ENCODE peak calls at places on chromosomes 11 and 22, in six cellular contexts. E is HFF-Myc, M is adrenal gland, A is foreskin fibroblast, Q is H1, X is AG04450. F is an unnamed sample.

GRCh38 chr22:47090591-47091240 is 328.3 kb downstream of the TBC1D22A start:
- DNase-seq in E (no peak), M (peak), A (peak), Q (no peak), X (peak), F (no peak)

GRCh38 chr22:48489551-48490512 is 1337.8 kb downstream of the BRD1 start:
- DNase-seq in E (no peak), M (no peak), A (no peak), Q (no peak), X (no peak), F (no peak)

GRCh38 chr11:128179049-128179448 is 408.3 kb downstream of the ETS1 start:
- DNase-seq in E (no peak), M (no peak), A (no peak), Q (no peak), X (no peak), F (no peak)

GRCh38 chr11:110429614-110430266 is at the start of gene FDX1:
- DNase-seq in E (no peak), M (peak), A (peak), Q (peak), X (peak), F (peak)

GRCh38 chr11:85947431-85948272 is 92.5 kb downstream of the CCDC83 start:
- DNase-seq in E (peak), M (peak), A (peak), Q (no peak), X (peak), F (no peak)

GRCh38 chr11:70270877-70271634 is 566 bp downstream of the PPFIA1 start:
- DNase-seq in E (no peak), M (peak), A (peak), Q (no peak), X (peak), F (peak)

GRCh38 chr22:25069758-25070461 is 117.4 kb downstream of the KIAA1671 start:
- DNase-seq in E (no peak), M (peak), A (no peak), Q (no peak), X (no peak), F (no peak)

GRCh38 chr11:15603208-15603607 is 488.5 kb downstream of the INSC start:
- DNase-seq in E (no peak), M (no peak), A (no peak), Q (no peak), X (no peak), F (no peak)

GRCh38 chr22:24686280-24686679 is 83.3 kb downstream of the GGT1 start:
- DNase-seq in E (no peak), M (no peak), A (no peak), Q (no peak), X (no peak), F (no peak)

GRCh38 chr22:39115976-39116621 is 19.1 kb downstream of the APOBEC3H start:
- DNase-seq in E (no peak), M (no peak), A (no peak), Q (no peak), X (no peak), F (no peak)

GRCh38 chr11:126163074-126163700 is 48.3 kb downstream of the RPUSD4 start:
- DNase-seq in E (peak), M (no peak), A (peak), Q (no peak), X (peak), F (no peak)

GRCh38 chr11:73152086-73152853 is 10.2 kb upstream of the FCHSD2 start:
- DNase-seq in E (no peak), M (no peak), A (no peak), Q (no peak), X (no peak), F (no peak)

GRCh38 chr11:19730373-19730772 is 17.7 kb downstream of the NAV2 start:
- DNase-seq in E (no peak), M (no peak), A (no peak), Q (no peak), X (no peak), F (no peak)

GRCh38 chr11:117502285-117502856 is 174.7 kb downstream of the CEP164 start:
- DNase-seq in E (no peak), M (no peak), A (no peak), Q (no peak), X (no peak), F (no peak)

GRCh38 chr22:44201556-44202129 is 20.9 kb downstream of the PARVG start:
- DNase-seq in E (no peak), M (peak), A (no peak), Q (no peak), X (no peak), F (no peak)

GRCh38 chr11:119975561-119976152 is 162.3 kb downstream of the TRIM29 start:
- DNase-seq in E (no peak), M (no peak), A (no peak), Q (peak), X (no peak), F (no peak)

GRCh38 chr11:13011366-13012036 is 2.4 kb downstream of the RASSF10 start:
- DNase-seq in E (no peak), M (no peak), A (no peak), Q (no peak), X (no peak), F (no peak)

GRCh38 chr11:101860694-101861371 is 54.0 kb upstream of the CEP126 start:
- DNase-seq in E (peak), M (peak), A (peak), Q (peak), X (no peak), F (no peak)

GRCh38 chr11:93329936-93330445 is 551 bp upstream of the DEUP1 start:
- DNase-seq in E (no peak), M (peak), A (no peak), Q (no peak), X (no peak), F (no peak)

GRCh38 chr22:25514436-25514835 is 50.0 kb upstream of the GRK3 start:
- DNase-seq in E (no peak), M (no peak), A (no peak), Q (no peak), X (no peak), F (no peak)

GRCh38 chr11:67484847-67485311 is 2.1 kb downstream of the AIP start:
- DNase-seq in E (no peak), M (no peak), A (no peak), Q (no peak), X (no peak), F (no peak)

GRCh38 chr11:116913000-116913399 is 75.6 kb upstream of the APOA1 start:
- DNase-seq in E (peak), M (no peak), A (peak), Q (no peak), X (peak), F (no peak)

GRCh38 chr22:49966716-49967332 is 6.3 kb downstream of the PIM3 start:
- DNase-seq in E (no peak), M (peak), A (peak), Q (no peak), X (no peak), F (peak)

GRCh38 chr22:47018010-47018910 is 255.8 kb downstream of the TBC1D22A start:
- DNase-seq in E (no peak), M (no peak), A (no peak), Q (no peak), X (no peak), F (no peak)

GRCh38 chr22:38768036-38768435 is 12.2 kb upstream of the SUN2 start:
- DNase-seq in E (no peak), M (no peak), A (no peak), Q (no peak), X (no peak), F (no peak)

GRCh38 chr11:369336-370018 is at the start of gene B4GALNT4:
- DNase-seq in E (no peak), M (peak), A (no peak), Q (no peak), X (no peak), F (no peak)

GRCh38 chr11:96103102-96103501 is 179.2 kb upstream of the MTMR2 start:
- DNase-seq in E (no peak), M (no peak), A (no peak), Q (no peak), X (no peak), F (no peak)

GRCh38 chr11:34460335-34460734 is 21.6 kb downstream of the CAT start:
- DNase-seq in E (no peak), M (no peak), A (no peak), Q (no peak), X (no peak), F (no peak)

GRCh38 chr11:100562102-100562501 is 125.0 kb upstream of the ARHGAP42 start:
- DNase-seq in E (peak), M (peak), A (peak), Q (no peak), X (peak), F (no peak)

GRCh38 chr11:35463211-35463810 is 44.0 kb upstream of the SLC1A2 start:
- DNase-seq in E (no peak), M (no peak), A (no peak), Q (no peak), X (no peak), F (no peak)

GRCh38 chr11:35466058-35466457 is 46.7 kb upstream of the SLC1A2 start:
- DNase-seq in E (no peak), M (no peak), A (no peak), Q (no peak), X (no peak), F (no peak)

GRCh38 chr11:35458846-35459245 is 39.5 kb upstream of the SLC1A2 start:
- DNase-seq in E (no peak), M (peak), A (no peak), Q (no peak), X (no peak), F (no peak)

GRCh38 chr11:35461917-35462316 is 42.6 kb upstream of the SLC1A2 start:
- DNase-seq in E (no peak), M (no peak), A (no peak), Q (no peak), X (no peak), F (no peak)

DNA sequence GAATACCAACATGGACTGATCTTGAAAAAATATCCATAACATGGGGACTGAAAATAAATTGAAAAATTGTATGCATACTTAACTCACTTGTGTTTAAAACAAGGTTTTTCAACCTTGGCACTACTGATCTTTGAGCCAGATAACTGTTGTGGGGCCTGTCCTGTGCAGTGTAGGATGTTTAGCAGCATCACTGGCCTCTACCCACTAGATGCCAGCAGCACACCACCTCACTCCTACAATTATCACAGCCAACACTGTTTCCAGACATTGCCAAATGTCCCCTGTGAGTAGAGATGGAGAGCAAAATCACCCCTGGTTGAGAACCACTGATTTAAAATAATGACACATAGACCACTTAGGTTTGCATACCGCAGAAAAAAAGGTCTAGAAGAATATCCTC is 45.0 kb upstream of the SLC1A2 start:
- DNase-seq in E (no peak), M (no peak), A (no peak), Q (no peak), X (no peak), F (no peak)
- TF ChIP-seq CTCF in E (peak), M (no peak), A (no peak), Q (peak), X (peak), F (peak)

GRCh38 chr11:130428692-130429681 is 578 bp upstream of the ADAMTS8 start:
- DNase-seq in E (no peak), M (no peak), A (no peak), Q (no peak), X (no peak), F (no peak)

GRCh38 chr11:130427049-130427388 is 1.4 kb downstream of the ADAMTS8 start:
- DNase-seq in E (no peak), M (no peak), A (no peak), Q (no peak), X (no peak), F (no peak)

GRCh38 chr11:130426223-130427048 is 2.0 kb downstream of the ADAMTS8 start:
- DNase-seq in E (no peak), M (no peak), A (no peak), Q (no peak), X (no peak), F (no peak)

GRCh38 chr11:130428271-130428670 is at the start of gene ADAMTS8:
- DNase-seq in E (no peak), M (no peak), A (no peak), Q (no peak), X (no peak), F (peak)

GRCh38 chr11:130427581-130428211 is 713 bp downstream of the ADAMTS8 start:
- DNase-seq in E (no peak), M (no peak), A (no peak), Q (no peak), X (no peak), F (peak)
- TF ChIP-seq CTCF in E (no peak), M (no peak), A (no peak), Q (no peak), X (peak), F (peak)

DNA sequence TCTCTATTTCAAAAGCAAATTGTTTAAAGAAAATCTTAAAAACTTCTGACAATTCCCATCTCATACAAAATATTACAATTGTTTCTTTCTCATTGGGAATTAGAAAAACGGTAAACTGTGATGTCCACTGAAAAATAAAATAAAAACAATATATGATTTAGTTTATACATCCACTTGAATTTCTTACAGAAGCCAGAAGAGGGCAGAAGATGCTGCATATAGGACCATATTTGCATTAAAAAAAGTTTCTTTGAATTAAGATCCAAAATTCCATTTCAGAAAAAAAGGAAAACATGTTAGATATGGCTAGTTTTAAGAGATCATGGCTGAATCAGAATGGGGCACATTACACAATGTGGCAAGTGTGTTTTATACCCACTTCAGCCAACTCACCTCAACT is 39.3 kb upstream of the LRRC4C start:
- DNase-seq in E (no peak), M (no peak), A (no peak), Q (no peak), X (no peak), F (no peak)
- TF ChIP-seq CTCF in E (no peak), M (no peak), A (no peak), Q (no peak), X (no peak), F (peak)

GRCh38 chr11:61972112-61972795 is 4.8 kb upstream of the FTH1 start:
- DNase-seq in E (no peak), M (no peak), A (no peak), Q (no peak), X (no peak), F (no peak)

GRCh38 chr11:61974766-61975631 is 7.6 kb upstream of the FTH1 start:
- DNase-seq in E (no peak), M (no peak), A (no peak), Q (no peak), X (no peak), F (no peak)

GRCh38 chr11:61975638-61976419 is 8.4 kb upstream of the FTH1 start:
- DNase-seq in E (no peak), M (no peak), A (no peak), Q (no peak), X (no peak), F (no peak)

GRCh38 chr11:61972796-61973602 is 5.6 kb upstream of the FTH1 start:
- DNase-seq in E (no peak), M (no peak), A (peak), Q (no peak), X (no peak), F (no peak)

DNA sequence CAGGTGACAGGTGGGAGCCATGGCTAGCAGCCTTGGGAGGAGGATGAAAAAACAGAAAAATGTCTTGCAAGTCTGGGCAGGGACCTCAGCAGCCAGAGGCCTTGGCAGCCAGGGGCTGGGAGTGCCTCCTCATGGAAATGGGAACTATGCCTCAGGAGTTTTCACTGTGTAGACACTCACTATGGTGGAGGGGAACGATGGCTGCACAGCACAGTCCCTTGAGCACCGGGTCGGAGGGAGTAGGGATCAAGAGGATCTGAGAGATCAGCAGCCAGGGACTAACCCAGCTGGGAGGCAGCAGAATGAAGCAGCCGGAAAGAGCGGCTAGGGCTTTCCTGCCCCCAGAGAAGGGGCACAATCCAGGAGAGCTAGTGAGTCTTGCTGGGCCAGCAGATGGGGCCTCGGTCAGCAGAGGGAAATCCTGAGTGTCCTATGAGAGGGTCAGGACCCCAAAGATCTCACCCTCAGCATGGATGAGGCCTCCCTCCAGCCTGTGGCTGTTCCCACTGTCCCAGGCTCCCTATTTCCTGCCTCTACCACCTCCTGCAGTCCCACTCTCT is 6.2 kb upstream of the FTH1 start:
- DNase-seq in E (no peak), M (no peak), A (no peak), Q (no peak), X (no peak), F (no peak)
- TF ChIP-seq CTCF in E (no peak), M (no peak), A (no peak), Q (no peak), X (no peak), F (no peak)

GRCh38 chr11:11155962-11156815 is 196.9 kb downstream of the CSNK2A3 start:
- DNase-seq in E (no peak), M (no peak), A (no peak), Q (peak), X (no peak), F (peak)
- TF ChIP-seq CTCF in E (peak), M (no peak), A (peak), Q (peak), X (peak), F (peak)

DNA sequence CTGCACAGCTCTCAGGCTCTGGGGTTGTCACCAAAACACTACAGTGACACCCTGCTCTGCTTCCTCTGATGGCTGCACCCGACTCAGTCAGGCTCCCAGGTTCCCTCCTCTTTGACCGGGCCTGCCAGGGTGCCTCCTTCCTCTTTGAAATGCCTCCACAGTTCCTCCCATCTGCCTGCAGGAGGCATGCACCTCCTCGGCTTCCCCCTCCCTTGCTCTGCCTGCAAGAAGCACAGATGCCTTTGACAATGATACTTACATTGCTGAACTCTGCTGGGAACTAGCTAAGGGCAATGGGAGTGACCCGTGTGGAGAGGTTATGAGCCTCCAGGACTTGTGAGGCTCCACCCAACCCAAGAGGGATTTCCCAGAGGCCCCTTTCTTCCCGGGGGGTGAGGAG is 674.1 kb downstream of the OPCML start:
- DNase-seq in E (no peak), M (no peak), A (no peak), Q (peak), X (peak), F (no peak)
- TF ChIP-seq CTCF in E (no peak), M (no peak), A (peak), Q (peak), X (peak), F (no peak)

DNA sequence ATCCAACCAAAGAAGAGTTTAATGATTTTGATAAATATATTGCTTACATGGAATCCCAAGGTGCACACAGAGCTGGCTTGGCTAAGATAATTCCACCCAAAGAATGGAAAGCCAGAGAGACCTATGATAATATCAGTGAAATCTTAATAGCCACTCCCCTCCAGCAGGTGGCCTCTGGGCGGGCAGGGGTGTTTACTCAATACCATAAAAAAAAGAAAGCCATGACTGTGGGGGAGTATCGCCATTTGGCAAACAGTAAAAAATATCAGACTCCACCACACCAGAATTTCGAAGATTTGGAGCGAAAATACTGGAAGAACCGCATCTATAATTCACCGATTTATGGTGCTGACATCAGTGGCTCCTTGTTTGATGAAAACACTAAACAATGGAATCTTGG is 23.9 kb downstream of the KDM4D start:
- DNase-seq in E (no peak), M (no peak), A (no peak), Q (no peak), X (no peak), F (no peak)
- TF ChIP-seq CTCF in E (peak), M (no peak), A (no peak), Q (no peak), X (no peak), F (peak)

DNA sequence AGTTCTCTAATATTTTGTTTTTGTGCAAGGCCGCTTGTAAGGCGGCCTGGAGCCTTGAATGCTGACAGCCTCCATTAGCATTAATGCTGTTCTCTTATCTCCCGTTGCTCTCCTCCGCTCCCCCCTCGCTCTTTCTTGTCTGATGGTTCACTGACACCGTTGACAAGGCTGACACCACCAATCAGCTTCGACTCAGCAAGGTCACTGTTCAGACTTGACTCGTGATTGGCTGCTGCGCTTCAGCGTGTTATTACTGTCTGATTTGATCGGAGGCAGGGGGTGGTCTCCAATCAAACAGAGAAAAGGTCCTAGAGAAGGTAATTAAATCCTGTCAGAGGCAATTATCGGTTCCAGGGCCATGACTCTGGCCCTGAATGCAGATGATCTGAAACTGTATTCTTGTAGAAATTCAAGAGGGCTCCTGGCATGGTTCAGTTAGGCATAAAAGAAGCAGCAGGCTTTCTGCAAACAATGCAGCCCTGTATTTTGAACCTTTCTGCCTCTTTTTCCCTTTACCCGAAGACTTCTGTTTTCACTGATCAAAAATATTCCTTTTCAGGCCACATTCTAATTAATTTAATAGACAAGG is 49.3 kb upstream of the MPPED2 start:
- DNase-seq in E (no peak), M (no peak), A (no peak), Q (peak), X (no peak), F (peak)
- TF ChIP-seq CTCF in E (no peak), M (no peak), A (no peak), Q (no peak), X (no peak), F (no peak)

F was measured in progenitor cell of endocrine pancreas.